ENCODE peak calls at places on chromosomes 4 and X, in eight cellular contexts. L, B, Q, E, G, V, D and J are unnamed samples.

GRCh38 chrX:7444967-7445366 is 297.0 kb upstream of the PUDP start:
- DNase-seq in L (no peak), B (no peak), Q (no peak), E (no peak), G (peak), V (no peak), D (no peak), J (no peak)

GRCh38 chr4:15654556-15655222 is 468 bp downstream of the FBXL5 start:
- DNase-seq in L (peak), B (peak), Q (peak), E (peak), G (peak), V (peak), D (peak), J (peak)

GRCh38 chr4:184958127-184958806 is 60.0 kb upstream of the HELT start:
- DNase-seq in L (no peak), B (no peak), Q (no peak), E (no peak), G (no peak), V (no peak), D (no peak), J (no peak)

GRCh38 chr4:154314248-154314647 is 177.4 kb downstream of the DCHS2 start:
- DNase-seq in L (no peak), B (peak), Q (peak), E (no peak), G (peak), V (no peak), D (no peak), J (no peak)

GRCh38 chr4:145956288-145956890 is 17.8 kb upstream of the ZNF827 start:
- DNase-seq in L (peak), B (peak), Q (peak), E (no peak), G (peak), V (no peak), D (peak), J (no peak)

GRCh38 chr4:7979652-7979968 is 39.9 kb upstream of the AFAP1 start:
- DNase-seq in L (no peak), B (no peak), Q (no peak), E (no peak), G (no peak), V (peak), D (no peak), J (peak)

GRCh38 chr4:55437356-55437796 is 41.6 kb downstream of the TMEM165 start:
- DNase-seq in L (no peak), B (peak), Q (peak), E (no peak), G (peak), V (no peak), D (no peak), J (no peak)

GRCh38 chr4:97073194-97073593 is 1070.1 kb downstream of the STPG2 start:
- DNase-seq in L (no peak), B (peak), Q (no peak), E (no peak), G (no peak), V (no peak), D (no peak), J (no peak)

GRCh38 chr4:2672700-2673099 is 83.4 kb downstream of the TNIP2 start:
- DNase-seq in L (no peak), B (no peak), Q (no peak), E (no peak), G (no peak), V (no peak), D (no peak), J (no peak)

GRCh38 chr4:56641494-56642051 is 39.5 kb downstream of the HOPX start:
- DNase-seq in L (no peak), B (peak), Q (peak), E (no peak), G (peak), V (no peak), D (no peak), J (no peak)

GRCh38 chr4:2396781-2397368 is 21.6 kb downstream of the ZFYVE28 start:
- DNase-seq in L (no peak), B (no peak), Q (no peak), E (no peak), G (no peak), V (no peak), D (no peak), J (no peak)

GRCh38 chr4:71709961-71710360 is 73.9 kb downstream of the GC start:
- DNase-seq in L (no peak), B (no peak), Q (no peak), E (no peak), G (peak), V (no peak), D (peak), J (no peak)

GRCh38 chr4:95638920-95639501 is 90.2 kb upstream of the UNC5C start:
- DNase-seq in L (no peak), B (no peak), Q (no peak), E (no peak), G (no peak), V (no peak), D (no peak), J (no peak)

GRCh38 chrX:67789536-67789935 is 245.7 kb downstream of the AR start:
- DNase-seq in L (no peak), B (no peak), Q (no peak), E (no peak), G (no peak), V (no peak), D (no peak), J (no peak)